ENCODE peak calls at places on chromosomes 12 and 14, in six cellular contexts. Q, X, M, E, H and B are unnamed samples.

GRCh38 chr12:11949738-11950403 is 120.9 kb upstream of the BCL2L14 start:
- DNase-seq in X (no peak), M (no peak), Q (no peak), E (no peak), H (peak), B (no peak)

GRCh38 chr12:57019983-57020719 is 3.8 kb upstream of the TAC3 start:
- DNase-seq in Q (no peak), E (no peak), H (no peak), X (no peak), M (no peak), B (no peak)

GRCh38 chr14:89810101-89810500 is 144.4 kb downstream of the EFCAB11 start:
- DNase-seq in Q (no peak), E (no peak), M (no peak), H (no peak), X (no peak), B (no peak)

GRCh38 chr14:51929156-51929555 is 60.2 kb upstream of the RTRAF start:
- DNase-seq in E (no peak), H (no peak), X (no peak), Q (no peak), M (no peak), B (no peak)

GRCh38 chr12:109734219-109735000 is 20.8 kb downstream of the FAM222A start:
- DNase-seq in Q (peak), M (no peak), H (no peak), X (no peak), E (no peak), B (no peak)

GRCh38 chr12:16300222-16300621 is 22.7 kb upstream of the SLC15A5 start:
- DNase-seq in M (no peak), H (no peak), X (no peak), E (no peak), Q (no peak), B (no peak)

GRCh38 chr14:64507376-64508156 is 3.0 kb downstream of the ZBTB1 start:
- DNase-seq in X (no peak), Q (no peak), M (no peak), E (peak), H (no peak), B (peak)

GRCh38 chr14:59920378-59920683 is 387 bp downstream of the LRRC9 start:
- DNase-seq in M (no peak), E (no peak), Q (no peak), X (no peak), H (no peak), B (no peak)

GRCh38 chr12:121894633-121895032 is 6.0 kb downstream of the PSMD9 start:
- DNase-seq in X (peak), E (no peak), M (no peak), H (no peak), Q (no peak), B (no peak)

GRCh38 chr12:58285551-58285950 is 344.2 kb downstream of the ATP23 start:
- DNase-seq in X (no peak), E (no peak), M (no peak), Q (peak), H (no peak), B (no peak)

GRCh38 chr14:92663049-92663448 is 85.4 kb downstream of the LGMN start:
- DNase-seq in E (no peak), Q (no peak), M (no peak), X (no peak), H (no peak), B (no peak)

GRCh38 chr12:3820122-3820521 is 53.1 kb downstream of the PARP11 start:
- DNase-seq in Q (no peak), X (peak), H (no peak), E (no peak), M (no peak), B (no peak)

GRCh38 chr14:90517431-90517841 is 120.6 kb downstream of the CALM1 start:
- DNase-seq in X (no peak), H (no peak), E (no peak), M (no peak), Q (no peak), B (no peak)